ENCODE peak calls at places on chromosomes 11 and 22, in five cellular contexts. One of them, this sample, is unnamed.

GRCh38 chr11:1299621-1300020 is 9.8 kb downstream of the TOLLIP start:
- DNase-seq in MCF 10A: no peak
- DNase-seq in ovary: peak
- DNase-seq in stomach: peak
- DNase-seq in fibroblast of the aortic adventitia: no peak
- DNase-seq in this sample: peak

GRCh38 chr22:24333301-24333700 is 62.7 kb downstream of the SPECC1L start:
- DNase-seq in MCF 10A: no peak
- DNase-seq in ovary: no peak
- DNase-seq in stomach: no peak
- DNase-seq in fibroblast of the aortic adventitia: peak
- DNase-seq in this sample: no peak

GRCh38 chr11:110858556-110858921 is 146.3 kb upstream of the ARHGAP20 start:
- DNase-seq in MCF 10A: peak
- DNase-seq in ovary: peak
- DNase-seq in stomach: peak
- DNase-seq in fibroblast of the aortic adventitia: peak
- DNase-seq in this sample: no peak

GRCh38 chr11:121544956-121545355 is 92.2 kb upstream of the SORL1-AS1 start:
- DNase-seq in MCF 10A: no peak
- DNase-seq in ovary: no peak
- DNase-seq in stomach: no peak
- DNase-seq in fibroblast of the aortic adventitia: no peak
- DNase-seq in this sample: no peak

GRCh38 chr11:15897211-15897960 is 459.0 kb downstream of the SOX6 start:
- DNase-seq in MCF 10A: peak
- DNase-seq in ovary: no peak
- DNase-seq in stomach: no peak
- DNase-seq in fibroblast of the aortic adventitia: peak
- DNase-seq in this sample: no peak

GRCh38 chr22:28743852-28744251 is 2.0 kb downstream of the HSCB start:
- DNase-seq in MCF 10A: no peak
- DNase-seq in ovary: no peak
- DNase-seq in stomach: no peak
- DNase-seq in fibroblast of the aortic adventitia: no peak
- DNase-seq in this sample: no peak

GRCh38 chr11:28048812-28049211 is 59.1 kb downstream of the KIF18A start:
- DNase-seq in MCF 10A: no peak
- DNase-seq in ovary: no peak
- DNase-seq in stomach: no peak
- DNase-seq in fibroblast of the aortic adventitia: no peak
- DNase-seq in this sample: no peak

GRCh38 chr11:100878474-100878873 is 191.4 kb downstream of the ARHGAP42 start:
- DNase-seq in MCF 10A: no peak
- DNase-seq in ovary: no peak
- DNase-seq in stomach: no peak
- DNase-seq in fibroblast of the aortic adventitia: peak
- DNase-seq in this sample: no peak

GRCh38 chr22:41830174-41830573 is 2.7 kb upstream of the SREBF2 start:
- DNase-seq in MCF 10A: no peak
- DNase-seq in ovary: no peak
- DNase-seq in stomach: no peak
- DNase-seq in fibroblast of the aortic adventitia: no peak
- DNase-seq in this sample: no peak

GRCh38 chr11:94788396-94788795 is 20.2 kb downstream of the AMOTL1 start:
- DNase-seq in MCF 10A: no peak
- DNase-seq in ovary: no peak
- DNase-seq in stomach: no peak
- DNase-seq in fibroblast of the aortic adventitia: peak
- DNase-seq in this sample: no peak

GRCh38 chr11:85947431-85948272 is 92.5 kb downstream of the CCDC83 start:
- DNase-seq in MCF 10A: peak
- DNase-seq in ovary: peak
- DNase-seq in stomach: no peak
- DNase-seq in fibroblast of the aortic adventitia: peak
- DNase-seq in this sample: no peak

GRCh38 chr11:77259681-77260080 is 41.8 kb downstream of the GDPD4 start:
- DNase-seq in MCF 10A: no peak
- DNase-seq in ovary: no peak
- DNase-seq in stomach: no peak
- DNase-seq in fibroblast of the aortic adventitia: peak
- DNase-seq in this sample: no peak

GRCh38 chr11:44607324-44607962 is 42.0 kb downstream of the CD82 start:
- DNase-seq in MCF 10A: peak
- DNase-seq in ovary: no peak
- DNase-seq in stomach: no peak
- DNase-seq in fibroblast of the aortic adventitia: no peak
- DNase-seq in this sample: no peak

GRCh38 chr11:33868646-33869461 is 23.0 kb downstream of the LMO2 start:
- DNase-seq in MCF 10A: no peak
- DNase-seq in ovary: no peak
- DNase-seq in stomach: no peak
- DNase-seq in fibroblast of the aortic adventitia: no peak
- DNase-seq in this sample: no peak

GRCh38 chr11:8786933-8787332 is 104.3 kb downstream of the RPL27A start:
- DNase-seq in MCF 10A: peak
- DNase-seq in ovary: no peak
- DNase-seq in stomach: no peak
- DNase-seq in fibroblast of the aortic adventitia: peak
- DNase-seq in this sample: no peak

GRCh38 chr11:33377852-33378385 is 120.7 kb downstream of the HIPK3 start:
- DNase-seq in MCF 10A: no peak
- DNase-seq in ovary: no peak
- DNase-seq in stomach: no peak
- DNase-seq in fibroblast of the aortic adventitia: peak
- DNase-seq in this sample: no peak

GRCh38 chr11:78646564-78647185 is 72.0 kb upstream of the NARS2 start:
- DNase-seq in MCF 10A: peak
- DNase-seq in ovary: peak
- DNase-seq in stomach: peak
- DNase-seq in fibroblast of the aortic adventitia: peak
- DNase-seq in this sample: no peak

DNA sequence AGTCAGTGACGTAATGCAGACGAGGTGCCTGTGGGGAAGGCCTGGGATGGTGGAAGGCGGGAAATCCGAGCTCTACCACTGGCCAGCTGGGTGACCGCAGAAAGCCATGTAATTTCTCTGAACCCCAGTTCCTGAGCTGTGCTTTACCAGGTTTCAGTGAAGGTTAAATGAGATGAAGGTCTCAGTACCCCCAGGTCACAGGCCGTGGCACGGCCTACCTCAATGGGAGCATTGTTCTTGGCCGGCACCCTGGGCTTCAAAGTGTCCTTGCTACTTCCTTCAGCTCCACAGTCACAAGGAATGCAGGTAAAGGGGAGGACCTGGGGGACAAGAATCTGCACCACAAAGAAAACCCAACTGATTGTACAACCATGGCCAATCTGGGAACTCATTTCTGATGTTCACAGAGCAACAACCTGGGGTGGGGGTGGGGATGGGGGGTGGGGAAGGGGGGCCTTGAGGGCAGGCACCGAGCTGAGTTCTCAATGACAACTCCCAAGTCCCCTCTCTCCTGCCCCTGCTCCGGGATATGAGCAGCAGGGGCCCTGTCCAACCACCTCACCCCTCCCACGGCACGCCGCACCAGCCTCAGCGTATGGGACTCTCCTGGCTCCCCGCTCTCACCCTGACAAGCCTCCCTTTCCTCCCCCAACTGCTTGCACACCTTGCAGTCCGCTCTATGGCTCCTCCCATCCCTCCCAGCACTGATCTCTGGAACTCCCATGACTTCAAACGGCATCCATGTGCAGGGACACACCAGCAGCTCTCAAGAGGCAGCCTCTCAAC is 59.1 kb upstream of the ARFGAP3 start:
- DNase-seq in MCF 10A: no peak
- DNase-seq in ovary: no peak
- DNase-seq in stomach: peak
- DNase-seq in fibroblast of the aortic adventitia: no peak
- DNase-seq in this sample: no peak
- TF ChIP-seq CTCF in MCF 10A: no peak
- TF ChIP-seq CTCF in ovary: no peak
- TF ChIP-seq CTCF in stomach: no peak
- TF ChIP-seq CTCF in fibroblast of the aortic adventitia: no peak
- TF ChIP-seq CTCF in this sample: no peak

DNA sequence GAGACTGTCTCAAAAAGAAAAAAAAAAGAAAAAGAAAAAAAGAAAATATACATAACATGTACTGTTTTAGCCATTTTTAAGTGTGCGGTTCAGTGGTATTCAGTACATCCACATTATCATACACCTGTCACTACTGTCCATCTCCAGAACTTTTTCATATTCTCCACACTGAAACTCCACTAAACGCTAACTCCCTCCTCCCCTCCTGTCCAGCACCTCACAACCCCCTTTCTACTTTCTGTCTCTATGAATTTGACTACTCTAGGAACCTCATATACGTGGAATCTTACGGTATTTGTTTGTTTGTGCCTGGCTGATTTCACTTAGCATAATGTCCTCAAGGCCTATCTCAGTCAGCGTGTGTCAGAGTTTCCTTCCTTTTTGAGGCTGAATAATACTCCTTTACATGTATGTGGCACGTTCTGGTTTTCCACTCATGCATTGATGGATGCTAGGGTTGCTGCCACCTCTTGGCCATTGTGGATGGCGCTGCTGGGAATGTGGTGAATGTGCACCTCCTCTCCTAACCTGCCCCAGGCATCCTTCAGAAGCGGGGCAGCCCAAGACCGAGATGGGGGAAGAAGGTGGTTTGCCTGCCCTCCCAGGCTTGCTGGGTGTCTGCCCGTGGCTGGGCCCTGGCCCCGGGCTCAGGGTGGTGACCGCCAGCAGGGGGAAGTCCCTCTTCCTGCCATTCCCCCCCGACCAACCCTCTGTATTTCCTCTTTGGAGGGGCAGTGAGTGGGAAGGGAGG is 60.5 kb downstream of the BCR start:
- DNase-seq in MCF 10A: peak
- DNase-seq in ovary: no peak
- DNase-seq in stomach: peak
- DNase-seq in fibroblast of the aortic adventitia: no peak
- DNase-seq in this sample: no peak
- TF ChIP-seq CTCF in MCF 10A: peak
- TF ChIP-seq CTCF in ovary: no peak
- TF ChIP-seq CTCF in stomach: no peak
- TF ChIP-seq CTCF in fibroblast of the aortic adventitia: peak
- TF ChIP-seq CTCF in this sample: no peak

DNA sequence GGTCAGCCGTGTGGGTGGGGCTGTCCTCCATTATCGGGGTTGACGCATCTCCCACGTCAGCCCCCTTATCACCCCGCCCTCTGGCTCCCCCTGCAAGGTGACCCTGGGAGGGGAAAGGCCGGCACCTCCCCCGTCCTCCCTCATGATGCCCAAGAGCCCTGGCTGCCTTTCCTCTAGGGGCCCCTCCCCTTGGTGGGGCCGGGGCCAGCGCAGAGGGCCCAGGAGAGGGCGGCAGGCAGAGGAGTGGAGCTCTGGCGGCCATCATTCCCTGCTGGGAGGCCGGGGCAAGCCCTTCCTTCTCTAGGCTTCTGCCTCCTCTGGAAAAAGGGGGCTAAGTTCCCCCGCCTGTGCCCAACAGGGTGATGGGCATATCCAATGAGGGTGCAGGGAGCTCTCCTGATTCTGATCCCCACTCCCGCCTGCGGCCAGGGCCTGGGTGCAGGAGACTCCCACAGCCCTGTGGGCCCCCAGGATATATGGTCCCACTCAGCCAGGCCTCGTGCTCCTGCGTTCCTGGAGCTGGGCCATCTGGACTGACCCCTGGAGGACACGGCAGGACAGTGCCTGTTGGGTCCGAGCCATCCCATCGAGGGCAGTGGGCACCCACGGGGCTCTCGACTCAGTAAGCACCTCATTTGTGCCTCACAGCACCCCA is 12.3 kb downstream of the MYRF start:
- DNase-seq in MCF 10A: no peak
- DNase-seq in ovary: peak
- DNase-seq in stomach: peak
- DNase-seq in fibroblast of the aortic adventitia: peak
- DNase-seq in this sample: no peak
- TF ChIP-seq CTCF in MCF 10A: no peak
- TF ChIP-seq CTCF in ovary: no peak
- TF ChIP-seq CTCF in stomach: no peak
- TF ChIP-seq CTCF in fibroblast of the aortic adventitia: no peak
- TF ChIP-seq CTCF in this sample: no peak

DNA sequence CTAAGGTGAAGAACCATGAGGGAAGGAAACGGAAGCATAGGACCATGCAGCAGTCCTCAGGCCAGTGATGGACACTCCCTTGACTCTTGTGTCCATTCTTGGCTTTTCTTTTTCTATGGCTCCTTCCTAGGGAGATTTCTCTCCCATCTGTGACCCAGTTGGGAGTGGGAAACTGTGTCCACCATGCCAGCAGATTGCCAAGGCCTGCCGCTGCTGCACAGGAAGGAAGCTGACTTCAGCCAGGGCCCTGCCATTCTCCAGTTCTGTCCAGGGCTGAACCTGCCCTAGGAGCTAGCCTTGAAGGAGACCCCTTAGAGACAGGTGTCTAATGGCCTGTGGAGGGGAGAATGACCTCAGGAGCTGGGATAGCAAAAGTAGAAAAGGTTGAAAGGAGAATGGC is 17.4 kb downstream of the SSH3 start:
- DNase-seq in MCF 10A: no peak
- DNase-seq in ovary: no peak
- DNase-seq in stomach: no peak
- DNase-seq in fibroblast of the aortic adventitia: no peak
- DNase-seq in this sample: no peak
- TF ChIP-seq CTCF in MCF 10A: no peak
- TF ChIP-seq CTCF in ovary: no peak
- TF ChIP-seq CTCF in stomach: no peak
- TF ChIP-seq CTCF in fibroblast of the aortic adventitia: no peak
- TF ChIP-seq CTCF in this sample: no peak

GRCh38 chr22:19420321-19420720 is 11.2 kb downstream of the HIRA start:
- DNase-seq in MCF 10A: no peak
- DNase-seq in ovary: no peak
- DNase-seq in stomach: no peak
- DNase-seq in fibroblast of the aortic adventitia: no peak
- DNase-seq in this sample: no peak
- TF ChIP-seq CTCF in MCF 10A: no peak
- TF ChIP-seq CTCF in ovary: no peak
- TF ChIP-seq CTCF in stomach: no peak
- TF ChIP-seq CTCF in fibroblast of the aortic adventitia: no peak
- TF ChIP-seq CTCF in this sample: no peak

GRCh38 chr11:84721561-84721961 is 905.6 kb downstream of the DLG2 start:
- DNase-seq in MCF 10A: no peak
- DNase-seq in ovary: no peak
- DNase-seq in stomach: no peak
- DNase-seq in fibroblast of the aortic adventitia: no peak
- DNase-seq in this sample: no peak

GRCh38 chr11:84719935-84720577 is 907.1 kb downstream of the DLG2 start:
- DNase-seq in MCF 10A: no peak
- DNase-seq in ovary: no peak
- DNase-seq in stomach: no peak
- DNase-seq in fibroblast of the aortic adventitia: no peak
- DNase-seq in this sample: no peak

GRCh38 chr11:84720706-84721402 is 906.3 kb downstream of the DLG2 start:
- DNase-seq in MCF 10A: no peak
- DNase-seq in ovary: peak
- DNase-seq in stomach: no peak
- DNase-seq in fibroblast of the aortic adventitia: no peak
- DNase-seq in this sample: no peak

GRCh38 chr11:84722583-84723108 is 904.5 kb downstream of the DLG2 start:
- DNase-seq in MCF 10A: no peak
- DNase-seq in ovary: no peak
- DNase-seq in stomach: no peak
- DNase-seq in fibroblast of the aortic adventitia: no peak
- DNase-seq in this sample: no peak
- TF ChIP-seq CTCF in MCF 10A: no peak
- TF ChIP-seq CTCF in ovary: no peak
- TF ChIP-seq CTCF in stomach: no peak
- TF ChIP-seq CTCF in fibroblast of the aortic adventitia: no peak
- TF ChIP-seq CTCF in this sample: no peak

This sample was measured in activated B cell treated with CpG ODN at 0.5 μM for 24 hours.